ENCODE peak calls at places on chromosomes 16 and 17, in five cellular contexts. Z, T, Y, J and O are unnamed samples. For H3K4me1, the result is how much of the 10 kb centered on the place peaks cover.

GRCh38 chr17:72119963-72120877 is 600 bp upstream of the SOX9 start:
- DNase-seq in Z (no peak), T (no peak), J (no peak), Y (peak), O (peak)

GRCh38 chr16:30488764-30489595 is 16.4 kb downstream of the ITGAL start:
- DNase-seq in Z (no peak), Y (no peak), J (no peak), T (no peak), O (no peak)

GRCh38 chr17:76547183-76547641 is 7.4 kb downstream of the PRCD start:
- DNase-seq in Y (no peak), Z (peak), T (peak), J (no peak), O (peak)

GRCh38 chr17:27938864-27939263 is 45.7 kb upstream of the LYRM9 start:
- DNase-seq in Z (no peak), J (no peak), T (no peak), Y (no peak), O (no peak)

GRCh38 chr17:65453204-65453931 is 108.1 kb downstream of the AXIN2 start:
- DNase-seq in J (no peak), Z (no peak), Y (no peak), T (no peak), O (no peak)

GRCh38 chr16:66731101-66731500 is 20.3 kb downstream of the DYNC1LI2 start:
- DNase-seq in Z (no peak), T (no peak), J (no peak), Y (no peak), O (no peak)

GRCh38 chr17:12580640-12581039 is 85.0 kb upstream of the MYOCD start:
- DNase-seq in Y (no peak), J (no peak), Z (no peak), T (no peak), O (no peak)

GRCh38 chr16:82655315-82655714 is 28.5 kb downstream of the CDH13 start:
- DNase-seq in T (peak), J (no peak), Z (no peak), Y (no peak), O (no peak)

GRCh38 chr17:44693609-44694008 is 4.0 kb upstream of the CCDC43 start:
- DNase-seq in Y (no peak), Z (no peak), J (no peak), T (no peak), O (no peak)

GRCh38 chr17:15281909-15282308 is 16.8 kb upstream of the PMP22 start:
- DNase-seq in J (no peak), Y (no peak), T (no peak), Z (no peak), O (no peak)

GRCh38 chr16:87276926-87277325 is 40.3 kb downstream of the C16orf95 start:
- DNase-seq in Y (no peak), Z (no peak), J (no peak), T (no peak), O (no peak)

GRCh38 chr16:67917852-67918236 is 13.8 kb downstream of the CTRL start:
- DNase-seq in J (no peak), Z (no peak), Y (no peak), T (no peak), O (no peak)

DNA sequence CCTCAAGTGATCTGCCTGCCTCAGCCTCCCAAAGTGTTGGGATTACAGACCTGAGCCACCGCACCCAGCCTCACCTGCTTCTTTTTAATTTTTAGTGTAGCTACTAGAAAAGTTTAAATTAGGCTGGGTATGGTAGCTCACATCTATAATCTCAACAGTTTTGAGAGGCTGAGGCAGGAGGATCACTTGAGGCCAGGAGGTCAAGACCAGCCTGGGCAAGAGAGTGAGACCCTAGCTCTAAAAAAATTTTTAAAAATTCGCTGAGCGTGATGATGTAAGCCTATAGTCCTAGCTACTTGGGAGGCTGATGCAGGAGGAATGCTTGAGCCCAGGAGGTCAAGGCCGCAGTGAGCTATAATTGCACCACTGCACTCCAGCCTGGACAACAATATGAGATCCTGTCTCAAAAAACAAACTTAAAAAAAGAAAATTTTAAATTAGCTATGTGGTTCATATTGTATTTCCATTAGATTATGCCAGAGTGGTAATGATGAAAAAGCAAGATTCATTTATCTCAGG is 34.9 kb downstream of the TXNDC11 start:
- DNase-seq in T (no peak), J (no peak), Y (no peak), Z (no peak), O (no peak)
- H3K4me1 ChIP-seq in T (under half), J (under half), Y (under half), Z (under half), O (under half)

GRCh38 chr16:27228036-27228435 is 24.7 kb downstream of the KDM8 start:
- DNase-seq in T (no peak), J (no peak), Y (no peak), Z (peak), O (no peak)
- H3K4me1 ChIP-seq in T (under half), J (under half), Y (under half), Z (under half), O (under half)

GRCh38 chr17:11446316-11446715 is 152.0 kb upstream of the DNAH9 start:
- DNase-seq in Z (no peak), J (no peak), Y (no peak), T (no peak), O (no peak)
- H3K4me1 ChIP-seq in Z (under half), J (under half), Y (under half), T (under half), O (under half)

GRCh38 chr16:50839356-50839755 is 97.5 kb downstream of the CYLD start:
- DNase-seq in Z (no peak), T (no peak), Y (no peak), J (no peak), O (no peak)

GRCh38 chr16:50838165-50838564 is 96.3 kb downstream of the CYLD start:
- DNase-seq in J (no peak), Y (no peak), T (no peak), Z (no peak), O (no peak)

GRCh38 chr16:50839920-50840729 is 98.2 kb downstream of the CYLD start:
- DNase-seq in Z (no peak), J (no peak), Y (no peak), T (no peak), O (no peak)

GRCh38 chr16:50837324-50837723 is 95.4 kb downstream of the CYLD start:
- DNase-seq in Y (no peak), T (no peak), J (no peak), Z (no peak), O (no peak)

GRCh38 chr16:50838885-50839284 is 97.0 kb downstream of the CYLD start:
- DNase-seq in Y (no peak), J (no peak), Z (no peak), T (no peak), O (no peak)
- H3K4me1 ChIP-seq in Y (under half), J (under half), Z (under half), T (under half), O (under half)

DNA sequence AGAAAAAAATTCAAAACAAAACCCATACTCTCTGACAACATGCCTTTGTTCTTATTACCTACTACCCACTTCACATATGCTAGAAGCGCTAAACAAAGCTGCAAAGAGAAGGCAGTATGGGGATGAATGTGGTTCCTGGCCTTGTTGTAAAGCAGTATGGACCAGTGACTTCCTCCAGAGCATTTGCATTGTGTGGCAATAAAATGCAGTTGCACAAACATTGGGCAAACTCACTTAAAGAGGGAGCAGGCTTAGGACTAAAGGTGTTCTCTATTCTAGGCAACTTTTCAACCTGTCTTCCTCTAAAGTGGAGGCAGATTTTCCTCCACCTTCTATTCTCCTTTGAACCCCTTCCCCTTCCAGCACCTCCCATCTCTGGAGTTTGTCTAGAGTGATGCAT is 17.1 kb downstream of the TMIGD1 start:
- DNase-seq in Z (no peak), Y (no peak), J (no peak), T (no peak), O (no peak)
- H3K4me1 ChIP-seq in Z (under half), Y (under half), J (under half), T (under half), O (under half)

DNA sequence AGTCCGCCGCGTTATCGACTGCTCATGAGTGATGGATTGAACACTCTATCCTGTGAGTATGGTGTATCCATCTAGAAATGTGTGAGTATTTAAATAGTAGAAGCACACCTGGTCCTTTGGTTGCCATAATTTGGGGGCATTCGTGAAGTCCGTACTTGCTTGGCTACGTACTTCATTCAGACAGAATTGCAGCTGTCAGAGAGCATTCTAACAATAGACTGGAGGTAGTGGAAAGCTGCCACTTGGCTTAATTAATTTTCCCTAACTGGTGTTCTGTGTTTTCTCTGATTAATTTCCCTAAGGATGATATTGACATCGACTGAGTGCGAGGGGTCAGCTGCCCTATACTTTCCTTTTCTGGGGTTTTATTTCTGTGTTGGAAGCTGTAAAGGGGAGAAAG is 14.1 kb downstream of the RPA1 start:
- DNase-seq in T (no peak), Z (no peak), Y (no peak), J (no peak), O (no peak)
- H3K4me1 ChIP-seq in T (under half), Z (under half), Y (under half), J (under half), O (under half)